ENCODE peak calls at places on chromosomes 16 and 17, in four cellular contexts. J is fibroblast of pulmonary artery, E is anterior cingulate cortex, C is hepatocyte. V is an unnamed sample.

GRCh38 chr16:68528686-68529379 is 10.3 kb upstream of the ZFP90 start:
- DNase-seq in J (peak; percentile 82), C (peak; percentile 92), E (peak; percentile 91), V (peak; percentile 34)

GRCh38 chr16:17520567-17520966 is 49.8 kb upstream of the XYLT1 start:
- DNase-seq in C (no peak), E (no peak), J (peak; percentile 15), V (peak; percentile 82)

GRCh38 chr17:29796652-29797051 is 133.4 kb downstream of the SSH2 start:
- DNase-seq in E (no peak), C (no peak), J (no peak), V (no peak)

GRCh38 chr17:71900830-71901229 is 220.0 kb upstream of the SOX9 start:
- DNase-seq in E (no peak), J (peak; percentile 3), C (no peak), V (peak; percentile 68)

GRCh38 chr16:50152386-50152806 is 710 bp upstream of the TENT4B start:
- DNase-seq in E (peak; percentile 31), C (peak; percentile 49), J (peak; percentile 33), V (peak; percentile 27)

GRCh38 chr16:47139561-47140185 is 4.1 kb downstream of the NETO2 start:
- DNase-seq in J (no peak), C (no peak), E (no peak), V (peak; percentile 46)

GRCh38 chr16:65672960-65673359 is 551.1 kb upstream of the CDH11 start:
- DNase-seq in C (peak; percentile 11), E (no peak), J (peak; percentile 56), V (peak; percentile 64)

GRCh38 chr17:31393749-31394146 is 2.3 kb downstream of the RAB11FIP4 start:
- DNase-seq in E (no peak), C (no peak), J (no peak), V (no peak)

GRCh38 chr16:88618182-88618955 is 20.0 kb upstream of the IL17C start:
- DNase-seq in E (no peak), C (no peak), J (no peak), V (no peak)

GRCh38 chr17:55298111-55298510 is 33.4 kb downstream of the HLF start:
- DNase-seq in E (no peak), J (no peak), C (no peak), V (no peak)

GRCh38 chr16:49463529-49463928 is 89.9 kb downstream of the C16orf78 start:
- DNase-seq in C (no peak), J (no peak), E (no peak), V (no peak)

GRCh38 chr17:47694818-47695663 is 1.1 kb downstream of the TBKBP1 start:
- DNase-seq in E (peak; percentile 65), C (peak; percentile 71), J (peak; percentile 69), V (peak; percentile 28)

GRCh38 chr16:3583303-3584038 is 6.3 kb upstream of the NLRC3 start:
- DNase-seq in C (no peak), E (no peak), J (no peak), V (no peak)

V was measured in astrocyte.